ENCODE peak calls at places on chromosomes 13 and 19, in five cellular contexts. I, S, W, O and Y are unnamed samples.

GRCh38 chr19:32519023-32519422 is 62.0 kb upstream of the PDCD5 start:
- DNase-seq in S (no peak), O (no peak), I (no peak), W (no peak), Y (no peak)

GRCh38 chr19:45440873-45441654 is 17.3 kb upstream of the ERCC1 start:
- DNase-seq in W (no peak), S (no peak), I (no peak), O (no peak), Y (no peak)

GRCh38 chr13:106709509-106709908 is 141.6 kb upstream of the ARGLU1 start:
- DNase-seq in O (no peak), S (no peak), I (no peak), W (no peak), Y (no peak)

GRCh38 chr19:23403581-23404324 is 8.5 kb upstream of the ZNF91 start:
- DNase-seq in O (no peak), W (no peak), S (no peak), I (no peak), Y (peak; percentile 77)

GRCh38 chr19:56273563-56274117 is 1.1 kb downstream of the EDDM13 start:
- DNase-seq in S (no peak), W (no peak), O (no peak), I (no peak), Y (no peak)

GRCh38 chr13:24208314-24208713 is 47.8 kb downstream of the SPATA13 start:
- DNase-seq in I (no peak), W (peak; percentile 88), O (no peak), S (no peak), Y (no peak)

GRCh38 chr19:35533822-35534521 is 716 bp downstream of the GAPDHS start:
- DNase-seq in S (no peak), O (no peak), I (no peak), W (no peak), Y (peak; percentile 24)

GRCh38 chr13:48132961-48133360 is 38.1 kb upstream of the MED4 start:
- DNase-seq in O (no peak), I (no peak), W (no peak), S (no peak), Y (peak; percentile 8)

GRCh38 chr19:2691951-2692350 is 10.5 kb downstream of the GNG7 start:
- DNase-seq in O (no peak), S (no peak), I (no peak), W (no peak), Y (no peak)

GRCh38 chr19:40724848-40725247 is 7.9 kb downstream of the ITPKC start:
- DNase-seq in W (no peak), O (no peak), S (no peak), I (no peak), Y (no peak)

GRCh38 chr13:113967206-113967720 is 6.6 kb downstream of the C13orf46 start:
- DNase-seq in W (no peak), S (no peak), I (no peak), O (no peak), Y (no peak)